ENCODE peak calls at places on chromosome 7, in four cellular contexts. One of them, this sample, is unnamed.

GRCh38 chr7:7505936-7506335 is 29.7 kb downstream of the COL28A1 start:
- DNase-seq in A549: no peak
- DNase-seq in K562: no peak
- DNase-seq in HepG2: no peak
- DNase-seq in this sample: no peak

GRCh38 chr7:83819911-83820310 is 171.0 kb upstream of the SEMA3E start:
- DNase-seq in A549: no peak
- DNase-seq in K562: no peak
- DNase-seq in HepG2: no peak
- DNase-seq in this sample: peak

GRCh38 chr7:24715661-24716479 is 41.4 kb downstream of the GSDME start:
- DNase-seq in A549: peak
- DNase-seq in K562: peak
- DNase-seq in HepG2: peak
- DNase-seq in this sample: peak

GRCh38 chr7:55548295-55548731 is 24.0 kb downstream of the VOPP1 start:
- DNase-seq in A549: no peak
- DNase-seq in K562: no peak
- DNase-seq in HepG2: no peak
- DNase-seq in this sample: no peak

GRCh38 chr7:107224374-107224773 is 55.6 kb downstream of the HBP1 start:
- DNase-seq in A549: no peak
- DNase-seq in K562: no peak
- DNase-seq in HepG2: no peak
- DNase-seq in this sample: no peak

GRCh38 chr7:126856691-126857291 is 395.9 kb downstream of the GRM8 start:
- DNase-seq in A549: no peak
- DNase-seq in K562: peak
- DNase-seq in HepG2: peak
- DNase-seq in this sample: no peak

GRCh38 chr7:135166338-135166989 is 4.0 kb downstream of the CYREN start:
- DNase-seq in A549: no peak
- DNase-seq in K562: no peak
- DNase-seq in HepG2: no peak
- DNase-seq in this sample: no peak

GRCh38 chr7:7977774-7978173 is 9.2 kb downstream of the GLCCI1 start:
- DNase-seq in A549: no peak
- DNase-seq in K562: no peak
- DNase-seq in HepG2: no peak
- DNase-seq in this sample: no peak

GRCh38 chr7:92850506-92850905 is 14.1 kb upstream of the CDK6 start:
- DNase-seq in A549: no peak
- DNase-seq in K562: no peak
- DNase-seq in HepG2: no peak
- DNase-seq in this sample: no peak

GRCh38 chr7:151276651-151277590 is 28.4 kb upstream of the SMARCD3 start:
- DNase-seq in A549: peak
- DNase-seq in K562: peak
- DNase-seq in HepG2: peak
- DNase-seq in this sample: peak

GRCh38 chr7:47216439-47216838 is 365.5 kb downstream of the TNS3 start:
- DNase-seq in A549: no peak
- DNase-seq in K562: peak
- DNase-seq in HepG2: no peak
- DNase-seq in this sample: no peak

GRCh38 chr7:75055830-75056431 is 17.7 kb downstream of the RCC1L start:
- DNase-seq in A549: no peak
- DNase-seq in K562: no peak
- DNase-seq in HepG2: no peak
- DNase-seq in this sample: no peak

GRCh38 chr7:27154369-27154768 is 2.0 kb upstream of the HOXA3 start:
- DNase-seq in A549: no peak
- DNase-seq in K562: no peak
- DNase-seq in HepG2: no peak
- DNase-seq in this sample: no peak

GRCh38 chr7:372939-373791 is 83.2 kb downstream of the FOXL3 start:
- DNase-seq in A549: no peak
- DNase-seq in K562: no peak
- DNase-seq in HepG2: peak
- DNase-seq in this sample: peak

GRCh38 chr7:94557211-94557610 is 47.6 kb downstream of the CASD1 start:
- DNase-seq in A549: no peak
- DNase-seq in K562: no peak
- DNase-seq in HepG2: no peak
- DNase-seq in this sample: no peak

GRCh38 chr7:19376591-19376990 is 231.4 kb upstream of the FERD3L start:
- DNase-seq in A549: no peak
- DNase-seq in K562: no peak
- DNase-seq in HepG2: no peak
- DNase-seq in this sample: no peak

GRCh38 chr7:129188372-129188891 is at the start of gene SMO:
- DNase-seq in A549: peak
- DNase-seq in K562: no peak
- DNase-seq in HepG2: peak
- DNase-seq in this sample: peak

GRCh38 chr7:21941570-21942224 is 4.0 kb downstream of the CDCA7L start:
- DNase-seq in A549: no peak
- DNase-seq in K562: no peak
- DNase-seq in HepG2: no peak
- DNase-seq in this sample: no peak

GRCh38 chr7:5824297-5824610 is 42.8 kb upstream of the RNF216 start:
- DNase-seq in A549: no peak
- DNase-seq in K562: peak
- DNase-seq in HepG2: no peak
- DNase-seq in this sample: no peak

GRCh38 chr7:149669121-149669818 is 104.1 kb downstream of the ZNF467 start:
- DNase-seq in A549: no peak
- DNase-seq in K562: no peak
- DNase-seq in HepG2: peak
- DNase-seq in this sample: no peak

GRCh38 chr7:149790146-149790548 is 16.8 kb upstream of the ZNF467 start:
- DNase-seq in A549: no peak
- DNase-seq in K562: peak
- DNase-seq in HepG2: no peak
- DNase-seq in this sample: peak

GRCh38 chr7:49297958-49298357 is 373.6 kb downstream of the CDC14C start:
- DNase-seq in A549: no peak
- DNase-seq in K562: no peak
- DNase-seq in HepG2: no peak
- DNase-seq in this sample: no peak

GRCh38 chr7:96591900-96592676 is 117.6 kb downstream of the SEM1 start:
- DNase-seq in A549: no peak
- DNase-seq in K562: no peak
- DNase-seq in HepG2: no peak
- DNase-seq in this sample: no peak

GRCh38 chr7:100367676-100368613 is 5.3 kb upstream of the PILRA start:
- DNase-seq in A549: no peak
- DNase-seq in K562: no peak
- DNase-seq in HepG2: no peak
- DNase-seq in this sample: no peak

GRCh38 chr7:107982918-107983389 is 20.0 kb downstream of the LAMB1 start:
- DNase-seq in A549: peak
- DNase-seq in K562: no peak
- DNase-seq in HepG2: no peak
- DNase-seq in this sample: no peak

GRCh38 chr7:36048902-36049240 is 104.2 kb upstream of the EEPD1 start:
- DNase-seq in A549: no peak
- DNase-seq in K562: no peak
- DNase-seq in HepG2: no peak
- DNase-seq in this sample: no peak

GRCh38 chr7:101104193-101104713 is 19.0 kb downstream of the TRIM56 start:
- DNase-seq in A549: no peak
- DNase-seq in K562: peak
- DNase-seq in HepG2: peak
- DNase-seq in this sample: no peak

GRCh38 chr7:620052-620451 is 100.4 kb upstream of the PDGFA start:
- DNase-seq in A549: no peak
- DNase-seq in K562: peak
- DNase-seq in HepG2: no peak
- DNase-seq in this sample: no peak

GRCh38 chr7:101591504-101591903 is 37.6 kb downstream of the MYL10 start:
- DNase-seq in A549: no peak
- DNase-seq in K562: no peak
- DNase-seq in HepG2: no peak
- DNase-seq in this sample: no peak

GRCh38 chr7:40866601-40867000 is 731.8 kb downstream of the SUGCT start:
- DNase-seq in A549: no peak
- DNase-seq in K562: no peak
- DNase-seq in HepG2: no peak
- DNase-seq in this sample: no peak

GRCh38 chr7:144738708-144739314 is 97.0 kb downstream of the TPK1 start:
- DNase-seq in A549: peak
- DNase-seq in K562: peak
- DNase-seq in HepG2: peak
- DNase-seq in this sample: no peak

GRCh38 chr7:47336178-47337020 is 245.5 kb downstream of the TNS3 start:
- DNase-seq in A549: no peak
- DNase-seq in K562: no peak
- DNase-seq in HepG2: no peak
- DNase-seq in this sample: no peak

GRCh38 chr7:157541796-157542668 is 205.2 kb downstream of the DNAJB6 start:
- DNase-seq in A549: no peak
- DNase-seq in K562: no peak
- DNase-seq in HepG2: no peak
- DNase-seq in this sample: peak

GRCh38 chr7:157541295-157541608 is 204.4 kb downstream of the DNAJB6 start:
- DNase-seq in A549: no peak
- DNase-seq in K562: no peak
- DNase-seq in HepG2: no peak
- DNase-seq in this sample: peak

GRCh38 chr7:157543276-157543675 is 206.5 kb downstream of the DNAJB6 start:
- DNase-seq in A549: no peak
- DNase-seq in K562: no peak
- DNase-seq in HepG2: no peak
- DNase-seq in this sample: peak

GRCh38 chr7:157543791-157544190 is 207.0 kb downstream of the DNAJB6 start:
- DNase-seq in A549: no peak
- DNase-seq in K562: no peak
- DNase-seq in HepG2: no peak
- DNase-seq in this sample: no peak

GRCh38 chr7:157542669-157543021 is 205.8 kb downstream of the DNAJB6 start:
- DNase-seq in A549: no peak
- DNase-seq in K562: no peak
- DNase-seq in HepG2: no peak
- DNase-seq in this sample: peak
- TF ChIP-seq USF2 in A549: no peak
- TF ChIP-seq USF2 in K562: no peak
- TF ChIP-seq USF2 in HepG2: no peak
- TF ChIP-seq USF2 in this sample: no peak

GRCh38 chr7:51230723-51231122 is 85.9 kb downstream of the COBL start:
- DNase-seq in A549: no peak
- DNase-seq in K562: no peak
- DNase-seq in HepG2: no peak
- DNase-seq in this sample: no peak
- TF ChIP-seq NR3C1 in A549: no peak
- TF ChIP-seq NR3C1 in K562: no peak
- TF ChIP-seq NR3C1 in HepG2: no peak
- TF ChIP-seq NR3C1 in this sample: no peak

GRCh38 chr7:37990337-37990736 is 69.9 kb downstream of the EPDR1 start:
- DNase-seq in A549: no peak
- DNase-seq in K562: no peak
- DNase-seq in HepG2: no peak
- DNase-seq in this sample: no peak

GRCh38 chr7:37993060-37993501 is 72.6 kb downstream of the EPDR1 start:
- DNase-seq in A549: no peak
- DNase-seq in K562: no peak
- DNase-seq in HepG2: no peak
- DNase-seq in this sample: no peak

GRCh38 chr7:37987732-37988131 is 67.3 kb downstream of the EPDR1 start:
- DNase-seq in A549: no peak
- DNase-seq in K562: no peak
- DNase-seq in HepG2: no peak
- DNase-seq in this sample: no peak

GRCh38 chr7:37986780-37987380 is 66.4 kb downstream of the EPDR1 start:
- DNase-seq in A549: no peak
- DNase-seq in K562: no peak
- DNase-seq in HepG2: no peak
- DNase-seq in this sample: peak

GRCh38 chr7:37988721-37989650 is 68.5 kb downstream of the EPDR1 start:
- DNase-seq in A549: no peak
- DNase-seq in K562: no peak
- DNase-seq in HepG2: no peak
- DNase-seq in this sample: no peak
- TF ChIP-seq USF2 in A549: no peak
- TF ChIP-seq USF2 in K562: no peak
- TF ChIP-seq USF2 in HepG2: no peak
- TF ChIP-seq USF2 in this sample: no peak

DNA sequence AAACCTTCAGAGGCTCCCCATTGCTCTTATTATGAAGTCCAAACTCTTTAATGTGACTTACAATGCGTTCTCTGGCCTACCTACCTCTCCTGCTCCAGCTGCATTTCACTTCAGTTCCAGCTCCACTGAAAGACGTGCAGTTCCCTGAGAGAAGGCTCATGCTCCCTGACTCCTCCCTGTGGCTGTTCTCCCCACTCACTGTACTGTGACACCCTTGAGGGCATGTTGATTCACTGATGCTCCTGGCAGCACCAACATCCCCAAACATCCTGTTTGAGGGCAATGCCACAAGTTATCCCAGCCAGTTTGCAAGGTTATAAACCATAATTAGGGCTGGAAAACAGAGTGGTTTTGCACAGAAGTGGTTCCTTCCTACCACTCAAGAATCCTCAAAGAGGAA is 111.2 kb downstream of the LSM5 start:
- DNase-seq in A549: no peak
- DNase-seq in K562: no peak
- DNase-seq in HepG2: no peak
- DNase-seq in this sample: no peak
- TF ChIP-seq NR3C1 in A549: no peak
- TF ChIP-seq NR3C1 in K562: no peak
- TF ChIP-seq NR3C1 in HepG2: no peak
- TF ChIP-seq NR3C1 in this sample: no peak

GRCh38 chr7:44194069-44194468 is 4.8 kb upstream of the GCK start:
- DNase-seq in A549: no peak
- DNase-seq in K562: no peak
- DNase-seq in HepG2: no peak
- DNase-seq in this sample: no peak
- TF ChIP-seq USF2 in A549: no peak
- TF ChIP-seq USF2 in K562: no peak
- TF ChIP-seq USF2 in HepG2: no peak
- TF ChIP-seq USF2 in this sample: no peak

GRCh38 chr7:158206341-158206740 is 381.3 kb downstream of the PTPRN2 start:
- DNase-seq in A549: no peak
- DNase-seq in K562: no peak
- DNase-seq in HepG2: no peak
- DNase-seq in this sample: no peak
- TF ChIP-seq NR3C1 in A549: no peak
- TF ChIP-seq NR3C1 in K562: no peak
- TF ChIP-seq NR3C1 in HepG2: no peak
- TF ChIP-seq NR3C1 in this sample: no peak

GRCh38 chr7:139709460-139709859 is 68.3 kb downstream of the HIPK2 start:
- DNase-seq in A549: no peak
- DNase-seq in K562: no peak
- DNase-seq in HepG2: no peak
- DNase-seq in this sample: no peak
- TF ChIP-seq USF2 in A549: no peak
- TF ChIP-seq USF2 in K562: no peak
- TF ChIP-seq USF2 in HepG2: no peak
- TF ChIP-seq USF2 in this sample: no peak